ENCODE peak calls at places on chromosomes 5 and 9, in four cellular contexts. One of them, this sample, is unnamed.

GRCh38 chr5:93585054-93585751 is 2.2 kb downstream of the NR2F1 start:
- DNase-seq in fibroblast of mammary gland: no peak
- DNase-seq in tibial nerve: no peak
- DNase-seq in GM13977: no peak
- DNase-seq in this sample: peak

GRCh38 chr5:60677831-60678664 is 21.9 kb downstream of the DEPDC1B start:
- DNase-seq in fibroblast of mammary gland: peak
- DNase-seq in tibial nerve: no peak
- DNase-seq in GM13977: peak
- DNase-seq in this sample: peak

GRCh38 chr5:380701-381309 is 59.3 kb downstream of the AHRR start:
- DNase-seq in fibroblast of mammary gland: peak
- DNase-seq in tibial nerve: no peak
- DNase-seq in GM13977: no peak
- DNase-seq in this sample: peak

GRCh38 chr5:147509710-147510651 is at the start of gene DPYSL3:
- DNase-seq in fibroblast of mammary gland: peak
- DNase-seq in tibial nerve: peak
- DNase-seq in GM13977: peak
- DNase-seq in this sample: no peak

GRCh38 chr9:93576296-93577044 is at the start of gene PHF2:
- DNase-seq in fibroblast of mammary gland: no peak
- DNase-seq in tibial nerve: no peak
- DNase-seq in GM13977: peak
- DNase-seq in this sample: peak

GRCh38 chr5:76074487-76074886 is 8.7 kb upstream of the SV2C start:
- DNase-seq in fibroblast of mammary gland: no peak
- DNase-seq in tibial nerve: no peak
- DNase-seq in GM13977: peak
- DNase-seq in this sample: peak

GRCh38 chr5:148011407-148012124 is 52.2 kb upstream of the SPINK5 start:
- DNase-seq in fibroblast of mammary gland: peak
- DNase-seq in tibial nerve: no peak
- DNase-seq in GM13977: no peak
- DNase-seq in this sample: peak

GRCh38 chr5:72138943-72139467 is 31.7 kb downstream of the MAP1B start:
- DNase-seq in fibroblast of mammary gland: peak
- DNase-seq in tibial nerve: no peak
- DNase-seq in GM13977: no peak
- DNase-seq in this sample: peak

GRCh38 chr9:13750639-13751038 is 471.1 kb upstream of the MPDZ start:
- DNase-seq in fibroblast of mammary gland: no peak
- DNase-seq in tibial nerve: no peak
- DNase-seq in GM13977: no peak
- DNase-seq in this sample: no peak

GRCh38 chr9:122091682-122092592 is 1.2 kb downstream of the TTLL11 start:
- DNase-seq in fibroblast of mammary gland: no peak
- DNase-seq in tibial nerve: no peak
- DNase-seq in GM13977: no peak
- DNase-seq in this sample: peak

GRCh38 chr9:122096620-122097415 is 3.7 kb upstream of the TTLL11 start:
- DNase-seq in fibroblast of mammary gland: no peak
- DNase-seq in tibial nerve: no peak
- DNase-seq in GM13977: no peak
- DNase-seq in this sample: no peak

GRCh38 chr9:122092611-122093506 is at the start of gene TTLL11:
- DNase-seq in fibroblast of mammary gland: peak
- DNase-seq in tibial nerve: peak
- DNase-seq in GM13977: peak
- DNase-seq in this sample: peak

GRCh38 chr9:122097679-122098315 is 4.7 kb upstream of the TTLL11 start:
- DNase-seq in fibroblast of mammary gland: no peak
- DNase-seq in tibial nerve: no peak
- DNase-seq in GM13977: no peak
- DNase-seq in this sample: no peak

GRCh38 chr9:122095010-122095767 is 2.1 kb upstream of the TTLL11 start:
- DNase-seq in fibroblast of mammary gland: peak
- DNase-seq in tibial nerve: peak
- DNase-seq in GM13977: peak
- DNase-seq in this sample: peak
- TF ChIP-seq CTCF in fibroblast of mammary gland: peak
- TF ChIP-seq CTCF in tibial nerve: peak
- TF ChIP-seq CTCF in GM13977: peak
- TF ChIP-seq CTCF in this sample: peak

DNA sequence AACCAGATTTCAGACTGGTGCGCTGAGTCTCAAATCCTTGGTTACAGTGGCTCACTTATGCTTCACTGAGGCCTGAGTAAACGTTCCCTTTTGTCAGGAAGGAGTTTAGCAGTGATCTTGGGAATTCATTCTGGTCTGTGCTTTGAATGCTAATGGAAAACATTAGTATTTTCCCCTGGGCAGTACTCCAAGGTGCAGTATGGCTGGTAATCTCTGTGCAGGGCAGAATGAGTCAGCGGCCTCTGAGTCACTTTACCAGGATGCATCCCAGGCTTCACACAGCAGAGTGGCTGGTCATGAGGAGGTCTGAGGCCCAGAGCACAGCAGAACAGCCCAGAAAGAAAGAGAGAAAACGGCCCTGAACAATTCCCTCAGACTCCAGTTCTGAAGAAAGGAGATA is 54.0 kb downstream of the PCA3 start:
- DNase-seq in fibroblast of mammary gland: peak
- DNase-seq in tibial nerve: peak
- DNase-seq in GM13977: no peak
- DNase-seq in this sample: peak
- TF ChIP-seq CTCF in fibroblast of mammary gland: no peak
- TF ChIP-seq CTCF in tibial nerve: no peak
- TF ChIP-seq CTCF in GM13977: no peak
- TF ChIP-seq CTCF in this sample: no peak

GRCh38 chr5:110612778-110613396 is 113.6 kb downstream of the TMEM232 start:
- DNase-seq in fibroblast of mammary gland: no peak
- DNase-seq in tibial nerve: no peak
- DNase-seq in GM13977: no peak
- DNase-seq in this sample: no peak
- TF ChIP-seq CTCF in fibroblast of mammary gland: no peak
- TF ChIP-seq CTCF in tibial nerve: no peak
- TF ChIP-seq CTCF in GM13977: no peak
- TF ChIP-seq CTCF in this sample: no peak

DNA sequence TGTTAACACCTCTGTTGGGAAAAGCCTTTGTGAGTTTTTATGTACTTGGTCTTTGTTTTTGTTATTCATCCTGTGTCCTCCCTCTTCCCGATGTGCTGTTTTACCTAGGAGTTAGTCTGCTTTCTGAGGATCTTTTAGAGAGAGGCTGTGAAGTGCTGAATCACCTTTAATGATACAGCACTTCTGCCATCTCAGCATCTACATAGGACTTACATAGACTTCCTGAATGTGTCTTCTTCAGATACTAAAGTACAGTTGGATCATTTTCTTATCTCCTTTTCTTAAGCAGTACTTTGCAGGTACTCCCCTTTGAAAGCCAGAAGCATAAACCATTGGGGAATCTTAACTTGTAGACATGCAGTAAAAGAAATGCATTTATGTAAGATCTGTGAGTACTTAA is 31.5 kb downstream of the OTULIN start:
- DNase-seq in fibroblast of mammary gland: no peak
- DNase-seq in tibial nerve: no peak
- DNase-seq in GM13977: no peak
- DNase-seq in this sample: no peak
- TF ChIP-seq CTCF in fibroblast of mammary gland: no peak
- TF ChIP-seq CTCF in tibial nerve: no peak
- TF ChIP-seq CTCF in GM13977: no peak
- TF ChIP-seq CTCF in this sample: no peak

DNA sequence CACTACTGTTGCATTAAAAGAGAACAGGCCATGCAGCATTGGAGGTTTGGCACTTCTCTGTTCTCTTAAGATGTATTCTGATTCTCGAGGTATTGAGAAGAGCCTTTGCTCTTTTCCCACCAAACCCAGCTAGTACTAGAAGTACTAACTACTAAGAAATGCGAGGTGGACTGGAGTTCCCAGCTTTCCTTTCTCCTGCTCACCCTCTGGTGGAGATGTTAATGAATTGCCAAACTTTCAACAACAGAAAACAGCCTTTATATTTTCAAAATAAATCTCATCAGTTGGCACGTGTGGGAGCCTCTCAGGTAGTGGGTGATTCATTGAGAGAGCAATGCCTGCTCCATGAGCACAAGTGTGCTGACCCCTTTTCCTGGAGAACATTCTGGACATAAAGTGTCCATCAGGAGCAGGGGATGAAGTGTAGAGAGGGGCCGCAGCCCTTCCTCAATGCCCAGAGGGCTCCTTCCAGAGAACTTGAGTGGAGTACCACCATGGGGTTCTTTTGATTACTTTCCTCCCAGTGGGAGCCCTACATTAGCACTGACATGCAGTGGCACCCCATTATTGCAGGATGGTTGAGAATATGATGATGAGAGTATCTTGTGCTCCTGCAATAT is 45.7 kb downstream of the TMEM174 start:
- DNase-seq in fibroblast of mammary gland: peak
- DNase-seq in tibial nerve: no peak
- DNase-seq in GM13977: no peak
- DNase-seq in this sample: peak
- TF ChIP-seq CTCF in fibroblast of mammary gland: peak
- TF ChIP-seq CTCF in tibial nerve: no peak
- TF ChIP-seq CTCF in GM13977: no peak
- TF ChIP-seq CTCF in this sample: peak

GRCh38 chr9:111828193-111828592 is 33.5 kb upstream of the SHOC1 start:
- DNase-seq in fibroblast of mammary gland: peak
- DNase-seq in tibial nerve: peak
- DNase-seq in GM13977: peak
- DNase-seq in this sample: peak
- TF ChIP-seq CTCF in fibroblast of mammary gland: peak
- TF ChIP-seq CTCF in tibial nerve: no peak
- TF ChIP-seq CTCF in GM13977: peak
- TF ChIP-seq CTCF in this sample: no peak

DNA sequence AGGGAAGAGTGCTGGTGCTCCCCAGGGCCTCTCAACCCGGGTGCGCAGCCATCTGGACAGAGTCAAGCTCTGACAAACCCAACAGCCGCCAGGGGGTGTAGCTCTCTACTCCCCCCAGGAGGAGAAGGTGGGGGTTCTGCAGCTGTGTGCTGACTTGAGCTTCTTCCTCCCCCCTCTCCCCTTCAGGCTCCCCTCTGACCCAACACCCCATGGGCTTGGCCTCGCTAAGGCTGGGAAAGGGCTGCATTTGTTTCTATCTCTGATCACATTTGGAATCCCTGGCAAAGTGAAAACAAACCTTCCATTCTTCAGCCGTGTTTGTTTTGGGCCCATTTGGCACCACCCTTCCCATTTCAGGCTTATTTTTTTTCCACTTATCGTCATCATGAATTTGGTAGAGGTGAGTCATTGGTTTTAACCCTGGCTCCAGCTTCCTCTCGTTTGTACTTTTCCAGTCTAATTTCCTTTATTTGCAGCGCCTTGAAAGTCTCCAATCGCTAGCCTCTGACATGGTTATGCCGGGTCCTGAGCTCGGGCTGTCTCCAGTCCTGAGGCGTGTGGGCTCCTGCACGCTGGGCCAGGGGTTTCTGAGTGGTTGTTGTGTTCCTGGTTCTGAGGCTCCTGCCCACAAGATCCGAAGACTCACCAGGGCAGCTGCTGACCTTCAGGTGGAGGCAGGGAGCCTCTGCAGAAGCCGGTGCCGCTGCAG is 36.1 kb downstream of the DAP start:
- DNase-seq in fibroblast of mammary gland: peak
- DNase-seq in tibial nerve: peak
- DNase-seq in GM13977: no peak
- DNase-seq in this sample: no peak
- TF ChIP-seq CTCF in fibroblast of mammary gland: peak
- TF ChIP-seq CTCF in tibial nerve: no peak
- TF ChIP-seq CTCF in GM13977: no peak
- TF ChIP-seq CTCF in this sample: no peak

DNA sequence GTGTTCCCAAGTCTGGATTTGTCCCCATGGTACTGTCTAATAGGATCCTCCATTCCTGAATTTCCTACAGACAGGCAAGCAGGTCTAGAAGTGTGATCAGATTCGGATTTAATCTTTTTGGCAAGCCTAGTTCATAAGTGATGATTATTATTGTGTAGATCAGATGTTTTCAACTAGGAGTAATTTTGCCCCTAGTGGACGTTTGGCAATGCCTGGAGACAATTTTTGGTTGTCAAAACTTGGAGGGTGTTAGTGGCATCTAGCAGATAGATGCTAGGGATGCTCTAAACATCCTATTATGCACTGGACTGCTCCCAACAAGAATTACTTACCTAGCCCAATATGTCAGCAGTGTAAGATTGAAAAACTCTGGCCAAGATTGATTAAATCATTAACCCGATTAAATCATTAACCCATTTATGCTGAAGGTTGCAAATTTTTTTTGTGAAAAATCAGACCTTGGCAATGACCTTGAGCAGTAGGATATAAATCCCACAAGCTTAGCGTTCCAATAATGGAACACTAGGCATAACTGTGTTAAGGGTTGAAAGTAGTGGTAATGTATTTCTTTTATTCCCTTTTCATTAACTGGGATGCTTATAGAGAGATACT is 28.2 kb downstream of the TCERG1 start:
- DNase-seq in fibroblast of mammary gland: peak
- DNase-seq in tibial nerve: no peak
- DNase-seq in GM13977: no peak
- DNase-seq in this sample: no peak
- TF ChIP-seq CTCF in fibroblast of mammary gland: peak
- TF ChIP-seq CTCF in tibial nerve: no peak
- TF ChIP-seq CTCF in GM13977: no peak
- TF ChIP-seq CTCF in this sample: no peak

GRCh38 chr5:40679998-40680681 is 425 bp downstream of the PTGER4 start:
- DNase-seq in fibroblast of mammary gland: no peak
- DNase-seq in tibial nerve: no peak
- DNase-seq in GM13977: no peak
- DNase-seq in this sample: peak

GRCh38 chr5:40681351-40682311 is 1.9 kb downstream of the PTGER4 start:
- DNase-seq in fibroblast of mammary gland: peak
- DNase-seq in tibial nerve: no peak
- DNase-seq in GM13977: no peak
- DNase-seq in this sample: peak

GRCh38 chr5:40679071-40679997 is at the start of gene PTGER4:
- DNase-seq in fibroblast of mammary gland: peak
- DNase-seq in tibial nerve: peak
- DNase-seq in GM13977: peak
- DNase-seq in this sample: peak

GRCh38 chr5:40682431-40683017 is 2.8 kb downstream of the PTGER4 start:
- DNase-seq in fibroblast of mammary gland: peak
- DNase-seq in tibial nerve: no peak
- DNase-seq in GM13977: no peak
- DNase-seq in this sample: peak

DNA sequence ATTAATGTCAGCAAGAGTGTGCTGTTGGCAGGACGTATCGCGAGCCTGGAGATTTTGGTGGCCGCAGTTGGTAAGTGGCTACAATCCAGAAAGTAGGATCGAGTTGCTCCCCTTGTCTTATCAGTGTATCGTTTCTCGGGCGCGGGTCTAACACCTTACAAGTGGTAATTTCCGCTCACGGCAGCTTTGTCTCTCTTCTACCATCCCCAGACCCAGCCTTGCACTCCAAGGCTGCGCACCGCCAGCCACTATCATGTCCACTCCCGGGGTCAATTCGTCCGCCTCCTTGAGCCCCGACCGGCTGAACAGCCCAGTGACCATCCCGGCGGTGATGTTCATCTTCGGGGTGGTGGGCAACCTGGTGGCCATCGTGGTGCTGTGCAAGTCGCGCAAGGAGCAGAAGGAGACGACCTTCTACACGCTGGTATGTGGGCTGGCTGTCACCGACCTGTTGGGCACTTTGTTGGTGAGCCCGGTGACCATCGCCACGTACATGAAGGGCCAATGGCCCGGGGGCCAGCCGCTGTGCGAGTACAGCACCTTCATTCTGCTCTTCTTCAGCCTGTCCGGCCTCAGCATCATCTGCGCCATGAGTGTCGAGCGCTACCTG is 1.1 kb downstream of the PTGER4 start:
- DNase-seq in fibroblast of mammary gland: no peak
- DNase-seq in tibial nerve: peak
- DNase-seq in GM13977: peak
- DNase-seq in this sample: peak
- TF ChIP-seq CTCF in fibroblast of mammary gland: no peak
- TF ChIP-seq CTCF in tibial nerve: peak
- TF ChIP-seq CTCF in GM13977: no peak
- TF ChIP-seq CTCF in this sample: peak